ENCODE peak calls at places on chromosomes 5 and 9, in eight cellular contexts. One of them, this sample, is unnamed. For H3K4me1, the result is how much of the 10 kb centered on the place peaks cover.

GRCh38 chr5:37873988-37874387 is 34.1 kb upstream of the GDNF start:
- DNase-seq in transverse colon: no peak
- DNase-seq in Peyer's patch: no peak
- DNase-seq in body of pancreas: no peak
- DNase-seq in breast epithelium: no peak
- DNase-seq in heart left ventricle: no peak
- DNase-seq in esophagus muscularis mucosa: no peak
- DNase-seq in thyroid gland: no peak
- DNase-seq in this sample: no peak

GRCh38 chr9:72147676-72148075 is 1.6 kb upstream of the GDA start:
- DNase-seq in transverse colon: no peak
- DNase-seq in Peyer's patch: no peak
- DNase-seq in body of pancreas: no peak
- DNase-seq in breast epithelium: no peak
- DNase-seq in heart left ventricle: no peak
- DNase-seq in esophagus muscularis mucosa: no peak
- DNase-seq in thyroid gland: no peak
- DNase-seq in this sample: no peak

GRCh38 chr5:157506981-157507780 is 47.2 kb downstream of the NIPAL4 start:
- DNase-seq in transverse colon: peak
- DNase-seq in Peyer's patch: no peak
- DNase-seq in body of pancreas: no peak
- DNase-seq in breast epithelium: no peak
- DNase-seq in heart left ventricle: no peak
- DNase-seq in esophagus muscularis mucosa: no peak
- DNase-seq in thyroid gland: no peak
- DNase-seq in this sample: peak

GRCh38 chr5:176364765-176365662 is at the start of gene ARL10:
- DNase-seq in transverse colon: peak
- DNase-seq in Peyer's patch: peak
- DNase-seq in body of pancreas: peak
- DNase-seq in breast epithelium: no peak
- DNase-seq in heart left ventricle: peak
- DNase-seq in esophagus muscularis mucosa: no peak
- DNase-seq in thyroid gland: peak
- DNase-seq in this sample: peak

GRCh38 chr5:150631326-150631701 is 9.1 kb upstream of the SYNPO start:
- DNase-seq in transverse colon: no peak
- DNase-seq in Peyer's patch: no peak
- DNase-seq in body of pancreas: no peak
- DNase-seq in breast epithelium: no peak
- DNase-seq in heart left ventricle: no peak
- DNase-seq in esophagus muscularis mucosa: no peak
- DNase-seq in thyroid gland: no peak
- DNase-seq in this sample: no peak

GRCh38 chr5:139649082-139649991 is 1.2 kb downstream of the CXXC5 start:
- DNase-seq in transverse colon: peak
- DNase-seq in Peyer's patch: peak
- DNase-seq in body of pancreas: peak
- DNase-seq in breast epithelium: no peak
- DNase-seq in heart left ventricle: peak
- DNase-seq in esophagus muscularis mucosa: no peak
- DNase-seq in thyroid gland: no peak
- DNase-seq in this sample: no peak

GRCh38 chr5:66494437-66494836 is 101.8 kb upstream of the MAST4 start:
- DNase-seq in transverse colon: no peak
- DNase-seq in Peyer's patch: no peak
- DNase-seq in body of pancreas: peak
- DNase-seq in breast epithelium: no peak
- DNase-seq in heart left ventricle: no peak
- DNase-seq in esophagus muscularis mucosa: no peak
- DNase-seq in thyroid gland: no peak
- DNase-seq in this sample: no peak

GRCh38 chr9:16870606-16871357 is at the start of gene BNC2:
- DNase-seq in transverse colon: peak
- DNase-seq in Peyer's patch: peak
- DNase-seq in body of pancreas: peak
- DNase-seq in breast epithelium: no peak
- DNase-seq in heart left ventricle: peak
- DNase-seq in esophagus muscularis mucosa: no peak
- DNase-seq in thyroid gland: peak
- DNase-seq in this sample: peak

GRCh38 chr5:28896949-28897348 is 1858.6 kb upstream of the CDH9 start:
- DNase-seq in transverse colon: no peak
- DNase-seq in Peyer's patch: no peak
- DNase-seq in body of pancreas: no peak
- DNase-seq in breast epithelium: no peak
- DNase-seq in heart left ventricle: no peak
- DNase-seq in esophagus muscularis mucosa: no peak
- DNase-seq in thyroid gland: no peak
- DNase-seq in this sample: no peak

GRCh38 chr5:314676-315487 is 6.6 kb upstream of the AHRR start:
- DNase-seq in transverse colon: no peak
- DNase-seq in Peyer's patch: no peak
- DNase-seq in body of pancreas: no peak
- DNase-seq in breast epithelium: no peak
- DNase-seq in heart left ventricle: no peak
- DNase-seq in esophagus muscularis mucosa: no peak
- DNase-seq in thyroid gland: no peak
- DNase-seq in this sample: no peak

GRCh38 chr9:115649991-115650472 is 503.6 kb upstream of the PAPPA start:
- DNase-seq in transverse colon: peak
- DNase-seq in Peyer's patch: no peak
- DNase-seq in body of pancreas: peak
- DNase-seq in breast epithelium: peak
- DNase-seq in heart left ventricle: peak
- DNase-seq in esophagus muscularis mucosa: peak
- DNase-seq in thyroid gland: peak
- DNase-seq in this sample: peak

GRCh38 chr9:127131871-127132270 is 9.4 kb upstream of the ANGPTL2 start:
- DNase-seq in transverse colon: no peak
- DNase-seq in Peyer's patch: no peak
- DNase-seq in body of pancreas: no peak
- DNase-seq in breast epithelium: no peak
- DNase-seq in heart left ventricle: no peak
- DNase-seq in esophagus muscularis mucosa: no peak
- DNase-seq in thyroid gland: no peak
- DNase-seq in this sample: no peak

GRCh38 chr9:69122391-69123141 is 51.5 kb upstream of the TJP2 start:
- DNase-seq in transverse colon: peak
- DNase-seq in Peyer's patch: peak
- DNase-seq in body of pancreas: peak
- DNase-seq in breast epithelium: no peak
- DNase-seq in heart left ventricle: no peak
- DNase-seq in esophagus muscularis mucosa: no peak
- DNase-seq in thyroid gland: peak
- DNase-seq in this sample: peak

GRCh38 chr5:143354025-143354424 is 49.5 kb downstream of the NR3C1 start:
- DNase-seq in transverse colon: no peak
- DNase-seq in Peyer's patch: no peak
- DNase-seq in body of pancreas: no peak
- DNase-seq in breast epithelium: no peak
- DNase-seq in heart left ventricle: no peak
- DNase-seq in esophagus muscularis mucosa: no peak
- DNase-seq in thyroid gland: no peak
- DNase-seq in this sample: no peak

GRCh38 chr5:56200856-56201638 is 32.1 kb downstream of the ANKRD55 start:
- DNase-seq in transverse colon: peak
- DNase-seq in Peyer's patch: no peak
- DNase-seq in body of pancreas: peak
- DNase-seq in breast epithelium: peak
- DNase-seq in heart left ventricle: peak
- DNase-seq in esophagus muscularis mucosa: no peak
- DNase-seq in thyroid gland: peak
- DNase-seq in this sample: peak

GRCh38 chr9:135890896-135891631 is 16.3 kb downstream of the CAMSAP1 start:
- DNase-seq in transverse colon: no peak
- DNase-seq in Peyer's patch: no peak
- DNase-seq in body of pancreas: no peak
- DNase-seq in breast epithelium: no peak
- DNase-seq in heart left ventricle: no peak
- DNase-seq in esophagus muscularis mucosa: no peak
- DNase-seq in thyroid gland: no peak
- DNase-seq in this sample: no peak

GRCh38 chr9:135888766-135889394 is 18.5 kb downstream of the CAMSAP1 start:
- DNase-seq in transverse colon: no peak
- DNase-seq in Peyer's patch: no peak
- DNase-seq in body of pancreas: no peak
- DNase-seq in breast epithelium: no peak
- DNase-seq in heart left ventricle: no peak
- DNase-seq in esophagus muscularis mucosa: no peak
- DNase-seq in thyroid gland: no peak
- DNase-seq in this sample: no peak

GRCh38 chr9:135889564-135890189 is 17.7 kb downstream of the CAMSAP1 start:
- DNase-seq in transverse colon: no peak
- DNase-seq in Peyer's patch: no peak
- DNase-seq in body of pancreas: no peak
- DNase-seq in breast epithelium: no peak
- DNase-seq in heart left ventricle: no peak
- DNase-seq in esophagus muscularis mucosa: no peak
- DNase-seq in thyroid gland: no peak
- DNase-seq in this sample: no peak

GRCh38 chr9:135888126-135888765 is 19.1 kb downstream of the CAMSAP1 start:
- DNase-seq in transverse colon: no peak
- DNase-seq in Peyer's patch: no peak
- DNase-seq in body of pancreas: no peak
- DNase-seq in breast epithelium: no peak
- DNase-seq in heart left ventricle: no peak
- DNase-seq in esophagus muscularis mucosa: no peak
- DNase-seq in thyroid gland: no peak
- DNase-seq in this sample: no peak

DNA sequence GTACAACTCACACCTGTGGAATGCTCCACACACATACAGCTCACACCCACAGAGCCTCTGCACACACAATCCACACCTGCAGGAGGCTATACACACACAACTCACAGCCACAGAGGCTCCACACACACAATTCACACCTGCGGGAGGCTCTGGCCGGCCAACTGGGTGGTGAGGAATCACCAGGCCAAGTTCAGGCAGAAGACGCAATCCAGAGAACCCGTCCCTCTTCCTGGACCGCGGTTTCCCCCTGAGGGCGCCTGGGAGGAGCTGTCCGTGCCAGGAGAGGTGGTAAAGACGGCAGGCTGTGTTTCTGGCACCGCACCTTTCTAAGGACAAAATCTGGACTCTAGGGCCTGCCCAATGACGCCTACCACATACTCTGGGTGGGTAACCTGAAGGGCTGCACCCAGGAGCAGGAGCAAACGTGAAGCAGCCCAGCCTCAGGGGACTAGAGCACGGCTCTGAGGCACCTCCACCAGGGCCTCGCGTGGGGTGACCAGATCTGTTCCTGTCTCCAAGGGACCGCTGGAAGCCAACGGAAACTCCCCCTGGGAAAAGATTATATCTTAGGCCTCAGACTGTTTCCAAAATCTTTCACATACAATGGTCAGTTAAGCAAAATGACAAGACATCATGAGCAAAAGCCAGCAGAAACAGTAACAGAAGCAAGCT is 17.0 kb downstream of the CAMSAP1 start:
- DNase-seq in transverse colon: no peak
- DNase-seq in Peyer's patch: no peak
- DNase-seq in body of pancreas: no peak
- DNase-seq in breast epithelium: peak
- DNase-seq in heart left ventricle: no peak
- DNase-seq in esophagus muscularis mucosa: no peak
- DNase-seq in thyroid gland: no peak
- DNase-seq in this sample: no peak
- H3K4me1 ChIP-seq in transverse colon: under half
- H3K4me1 ChIP-seq in Peyer's patch: under half
- H3K4me1 ChIP-seq in body of pancreas: under half
- H3K4me1 ChIP-seq in breast epithelium: under half
- H3K4me1 ChIP-seq in heart left ventricle: half or more
- H3K4me1 ChIP-seq in esophagus muscularis mucosa: half or more
- H3K4me1 ChIP-seq in thyroid gland: under half
- H3K4me1 ChIP-seq in this sample: under half

DNA sequence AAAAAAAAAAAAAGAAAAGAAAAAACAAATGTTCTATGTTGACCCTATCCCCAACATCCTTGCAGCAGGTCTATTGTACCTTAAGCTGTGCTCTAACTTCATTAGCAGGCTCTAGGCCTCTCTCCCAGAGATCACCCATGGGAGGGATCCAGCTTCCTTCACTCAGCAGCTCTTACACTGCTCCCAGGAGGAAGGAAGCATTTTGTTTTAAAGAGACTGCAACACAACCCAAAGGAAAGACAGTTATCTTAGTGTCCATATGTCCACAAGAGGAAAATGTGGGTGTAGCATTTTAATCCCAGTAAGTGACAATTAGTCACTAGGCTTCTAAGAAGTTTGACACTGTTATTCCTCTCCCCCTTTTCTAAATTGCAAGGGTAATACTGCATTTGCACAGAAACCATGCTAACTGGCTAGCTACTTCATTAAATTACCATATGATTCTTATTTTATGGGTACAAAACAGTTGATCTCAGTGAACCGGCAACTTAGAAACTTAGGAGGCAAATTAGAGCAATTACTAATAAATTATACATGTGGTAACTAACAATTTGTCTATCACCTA is 58.8 kb downstream of the MARCHF3 start:
- DNase-seq in transverse colon: no peak
- DNase-seq in Peyer's patch: no peak
- DNase-seq in body of pancreas: no peak
- DNase-seq in breast epithelium: no peak
- DNase-seq in heart left ventricle: no peak
- DNase-seq in esophagus muscularis mucosa: no peak
- DNase-seq in thyroid gland: no peak
- DNase-seq in this sample: peak
- TF ChIP-seq POLR2A in transverse colon: no peak
- TF ChIP-seq POLR2A in Peyer's patch: no peak
- TF ChIP-seq POLR2A in body of pancreas: no peak
- TF ChIP-seq POLR2A in breast epithelium: no peak
- TF ChIP-seq POLR2A in heart left ventricle: no peak
- TF ChIP-seq POLR2A in esophagus muscularis mucosa: no peak
- TF ChIP-seq POLR2A in thyroid gland: no peak
- TF ChIP-seq POLR2A in this sample: no peak

GRCh38 chr5:83653669-83654068 is 67.0 kb downstream of the HAPLN1 start:
- DNase-seq in transverse colon: no peak
- DNase-seq in Peyer's patch: no peak
- DNase-seq in body of pancreas: no peak
- DNase-seq in breast epithelium: no peak
- DNase-seq in heart left ventricle: no peak
- DNase-seq in esophagus muscularis mucosa: no peak
- DNase-seq in thyroid gland: no peak
- DNase-seq in this sample: no peak
- H3K4me3 ChIP-seq in transverse colon: no peak
- H3K4me3 ChIP-seq in Peyer's patch: no peak
- H3K4me3 ChIP-seq in body of pancreas: no peak
- H3K4me3 ChIP-seq in breast epithelium: no peak
- H3K4me3 ChIP-seq in heart left ventricle: no peak
- H3K4me3 ChIP-seq in esophagus muscularis mucosa: no peak
- H3K4me3 ChIP-seq in thyroid gland: no peak
- H3K4me3 ChIP-seq in this sample: no peak

DNA sequence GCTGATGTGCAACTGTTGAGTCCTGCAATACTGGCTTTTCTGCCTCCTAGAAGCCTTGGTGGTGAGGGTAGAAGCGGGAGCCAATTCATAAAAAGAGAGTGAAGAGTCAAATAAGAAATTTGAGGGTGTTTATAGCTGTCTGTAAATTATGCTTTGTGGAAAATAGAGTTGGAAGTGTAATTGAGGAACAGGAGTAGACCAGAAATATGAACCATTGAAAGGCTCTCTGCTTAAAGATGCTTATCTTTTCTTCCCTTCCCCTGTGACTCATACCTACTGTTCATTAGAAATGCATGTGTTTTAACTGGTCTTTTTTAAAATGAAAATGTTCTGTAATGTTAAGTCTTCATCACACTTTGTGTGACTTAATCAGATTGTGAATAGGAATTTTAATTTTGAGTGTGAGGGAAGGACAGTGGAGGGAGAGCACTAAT is 80.2 kb downstream of the ZCCHC7 start:
- DNase-seq in transverse colon: no peak
- DNase-seq in Peyer's patch: no peak
- DNase-seq in body of pancreas: no peak
- DNase-seq in breast epithelium: no peak
- DNase-seq in heart left ventricle: no peak
- DNase-seq in esophagus muscularis mucosa: no peak
- DNase-seq in thyroid gland: no peak
- DNase-seq in this sample: peak
- H3K4me1 ChIP-seq in transverse colon: under half
- H3K4me1 ChIP-seq in Peyer's patch: under half
- H3K4me1 ChIP-seq in body of pancreas: under half
- H3K4me1 ChIP-seq in breast epithelium: under half
- H3K4me1 ChIP-seq in heart left ventricle: under half
- H3K4me1 ChIP-seq in esophagus muscularis mucosa: under half
- H3K4me1 ChIP-seq in thyroid gland: under half
- H3K4me1 ChIP-seq in this sample: under half